ENCODE peak calls at places on chromosomes 7 and 10, in five cellular contexts. Q is mesothelial cell of epicardium; T is activated naive CD8-positive, alpha-beta T cell treated with anti-CD3 and anti-CD28 coated beads, Interleukin-2, amount 50 U/mL, for 16 hours; V is brain microvascular endothelial cell; S is germinal center. J is an unnamed sample.

GRCh38 chr7:24956021-24956420 is 24.0 kb downstream of the OSBPL3 start:
- DNase-seq in Q (no peak), T (no peak), V (no peak), S (no peak), J (peak; percentile 67)

GRCh38 chr7:28556036-28556435 is 143.7 kb downstream of the CREB5 start:
- DNase-seq in Q (no peak), T (no peak), V (no peak), S (no peak), J (no peak)

GRCh38 chr10:15141136-15142067 is 27.1 kb downstream of the NMT2 start:
- DNase-seq in Q (no peak), T (no peak), V (peak; percentile 25), S (peak; percentile 53), J (no peak)

GRCh38 chr10:26534384-26534783 is 96.2 kb downstream of the APBB1IP start:
- DNase-seq in Q (no peak), T (no peak), V (no peak), S (no peak), J (no peak)

GRCh38 chr7:44633254-44634186 is 27.1 kb downstream of the OGDH start:
- DNase-seq in Q (no peak), T (no peak), V (peak; percentile 92), S (peak; percentile 69), J (peak; percentile 70)

GRCh38 chr7:140060788-140061606 is 1.8 kb downstream of the PARP12 start:
- DNase-seq in Q (no peak), T (no peak), V (peak; percentile 53), S (no peak), J (no peak)

GRCh38 chr7:100400041-100400440 is 26.8 kb downstream of the PILRA start:
- DNase-seq in Q (no peak), T (no peak), V (no peak), S (no peak), J (no peak)

GRCh38 chr10:80501913-80502521 is 35.7 kb upstream of the SH2D4B start:
- DNase-seq in Q (no peak), T (no peak), V (peak; percentile 52), S (no peak), J (no peak)

GRCh38 chr7:127322351-127322750 is 69.6 kb upstream of the GRM8 start:
- DNase-seq in Q (no peak), T (no peak), V (no peak), S (no peak), J (no peak)

GRCh38 chr10:74640134-74640533 is 186.3 kb upstream of the KAT6B start:
- DNase-seq in Q (no peak), T (no peak), V (no peak), S (peak; percentile 39), J (no peak)

GRCh38 chr7:155280446-155281410 is 16.9 kb upstream of the INSIG1 start:
- DNase-seq in Q (no peak), T (no peak), V (no peak), S (no peak), J (no peak)

GRCh38 chr7:44893710-44894135 is 8.4 kb upstream of the PURB start:
- DNase-seq in Q (no peak), T (no peak), V (no peak), S (no peak), J (no peak)

GRCh38 chr7:5424689-5425506 is 1.3 kb upstream of the TNRC18 start:
- DNase-seq in Q (no peak), T (no peak), V (no peak), S (no peak), J (no peak)

GRCh38 chr10:78336402-78336791 is 302.7 kb downstream of the RPS24 start:
- DNase-seq in Q (no peak), T (no peak), V (peak; percentile 73), S (no peak), J (no peak)

GRCh38 chr10:47402681-47403301 is 18.7 kb upstream of the ZNF488 start:
- DNase-seq in Q (no peak), T (no peak), V (peak; percentile 81), S (no peak), J (peak; percentile 80)

GRCh38 chr7:151623766-151624165 is 104.1 kb upstream of the RHEB start:
- DNase-seq in Q (no peak), T (no peak), V (peak; percentile 43), S (no peak), J (peak; percentile 8)

GRCh38 chr10:92714872-92715271 is 25.1 kb downstream of the HHEX start:
- DNase-seq in Q (no peak), T (no peak), V (no peak), S (no peak), J (no peak)

GRCh38 chr10:76124230-76124629 is 692.8 kb downstream of the LRMDA start:
- DNase-seq in Q (no peak), T (no peak), V (no peak), S (no peak), J (no peak)

GRCh38 chr10:89357096-89357495 is 20.8 kb upstream of the IFIT1B start:
- DNase-seq in Q (no peak), T (no peak), V (no peak), S (no peak), J (no peak)

GRCh38 chr7:40447345-40447744 is 312.5 kb downstream of the SUGCT start:
- DNase-seq in Q (no peak), T (no peak), V (no peak), S (no peak), J (no peak)

GRCh38 chr7:117444646-117445045 is 17.4 kb upstream of the ASZ1 start:
- DNase-seq in Q (no peak), T (no peak), V (no peak), S (no peak), J (no peak)

GRCh38 chr7:95871078-95871848 is 98.9 kb downstream of the DYNC1I1 start:
- DNase-seq in Q (no peak), T (no peak), V (peak; percentile 59), S (peak; percentile 3), J (peak; percentile 47)

GRCh38 chr7:111605246-111605645 is 43.0 kb upstream of the IMMP2L start:
- DNase-seq in Q (no peak), T (no peak), V (no peak), S (no peak), J (no peak)

GRCh38 chr7:37540917-37541316 is 92.3 kb upstream of the ELMO1 start:
- DNase-seq in Q (no peak), T (no peak), V (no peak), S (no peak), J (no peak)

GRCh38 chr7:94975316-94975715 is 67.9 kb downstream of the PPP1R9A start:
- DNase-seq in Q (no peak), T (no peak), V (no peak), S (no peak), J (peak; percentile 8)

GRCh38 chr7:149855368-149856305 is 17.5 kb downstream of the ZNF862 start:
- DNase-seq in Q (no peak), T (no peak), V (peak; percentile 84), S (no peak), J (peak; percentile 52)

GRCh38 chr10:108788891-108789290 is 1134.4 kb downstream of the XPNPEP1 start:
- DNase-seq in Q (no peak), T (no peak), V (no peak), S (no peak), J (no peak)

GRCh38 chr7:90298145-90299038 is 22.7 kb downstream of the FAM237B start:
- DNase-seq in Q (no peak), T (no peak), V (peak; percentile 65), S (no peak), J (peak; percentile 83)

GRCh38 chr10:61284222-61284890 is 168.8 kb downstream of the TMEM26 start:
- DNase-seq in Q (no peak), T (no peak), V (peak; percentile 64), S (peak; percentile 6), J (peak; percentile 59)

GRCh38 chr7:272108-272615 is 17.8 kb upstream of the FOXL3 start:
- DNase-seq in Q (peak; percentile 8), T (no peak), V (no peak), S (no peak), J (no peak)

GRCh38 chr7:115087437-115087836 is 165.5 kb downstream of the MDFIC start:
- DNase-seq in Q (no peak), T (no peak), V (peak; percentile 86), S (no peak), J (peak; percentile 82)

GRCh38 chr7:30755384-30756154 is 3.6 kb downstream of the INMT start:
- DNase-seq in Q (no peak), T (no peak), V (no peak), S (no peak), J (no peak)

J was measured in bronchial epithelial cell.